ENCODE peak calls at places on chromosomes 5 and 9, in six cellular contexts. E, J, L, U, V and G are unnamed samples.

GRCh38 chr5:37448941-37449340 is 69.8 kb downstream of the WDR70 start:
- DNase-seq in E (no peak), J (peak), L (no peak), U (no peak), V (no peak), G (no peak)

GRCh38 chr9:469672-470040 is 255.0 kb downstream of the DOCK8 start:
- DNase-seq in E (peak), J (no peak), L (no peak), U (peak), V (no peak), G (peak)

GRCh38 chr5:154601014-154601413 is 123.0 kb upstream of the HAND1 start:
- DNase-seq in E (no peak), J (no peak), L (no peak), U (no peak), V (no peak), G (no peak)

GRCh38 chr9:97938081-97938644 is at the start of gene HEMGN:
- DNase-seq in E (no peak), J (no peak), L (peak), U (no peak), V (no peak), G (no peak)

GRCh38 chr5:125075567-125075966 is 329.1 kb upstream of the ZNF608 start:
- DNase-seq in E (no peak), J (no peak), L (no peak), U (no peak), V (no peak), G (no peak)

GRCh38 chr5:146284016-146284415 is 54.6 kb upstream of the POU4F3 start:
- DNase-seq in E (no peak), J (no peak), L (no peak), U (no peak), V (no peak), G (no peak)

GRCh38 chr9:130997925-130998595 is 10.9 kb upstream of the LAMC3 start:
- DNase-seq in E (peak), J (peak), L (peak), U (peak), V (no peak), G (peak)

GRCh38 chr9:8558176-8558575 is 758.6 kb upstream of the DMAC1 start:
- DNase-seq in E (no peak), J (peak), L (no peak), U (no peak), V (no peak), G (no peak)

GRCh38 chr5:107893642-107894041 is 222.9 kb upstream of the EFNA5 start:
- DNase-seq in E (no peak), J (peak), L (no peak), U (peak), V (no peak), G (no peak)

GRCh38 chr5:15106530-15107283 is 235.1 kb upstream of the ANKH start:
- DNase-seq in E (no peak), J (no peak), L (no peak), U (no peak), V (no peak), G (no peak)

GRCh38 chr9:84947412-84947972 is 278.0 kb downstream of the NTRK2 start:
- DNase-seq in E (no peak), J (no peak), L (no peak), U (no peak), V (no peak), G (no peak)

GRCh38 chr9:107740088-107740980 is 250.8 kb upstream of the KLF4 start:
- DNase-seq in E (no peak), J (peak), L (no peak), U (no peak), V (no peak), G (no peak)

GRCh38 chr9:102069969-102070368 is 331.5 kb upstream of the GRIN3A start:
- DNase-seq in E (no peak), J (peak), L (no peak), U (no peak), V (no peak), G (no peak)

GRCh38 chr5:78649220-78649700 is 688 bp upstream of the LHFPL2 start:
- DNase-seq in E (peak), J (peak), L (no peak), U (no peak), V (no peak), G (no peak)

GRCh38 chr5:179185256-179186091 is 125.3 kb downstream of the ZNF354C start:
- DNase-seq in E (no peak), J (no peak), L (no peak), U (no peak), V (peak), G (no peak)

GRCh38 chr9:22683393-22684075 is 236.9 kb downstream of the DMRTA1 start:
- DNase-seq in E (no peak), J (no peak), L (no peak), U (no peak), V (no peak), G (no peak)

GRCh38 chr5:132421442-132421841 is 51.9 kb downstream of the SLC22A5 start:
- DNase-seq in E (no peak), J (no peak), L (no peak), U (no peak), V (no peak), G (no peak)

GRCh38 chr5:131977212-131977604 is 31.7 kb upstream of the MEIKIN start:
- DNase-seq in E (no peak), J (no peak), L (no peak), U (no peak), V (no peak), G (no peak)

GRCh38 chr9:83312543-83312942 is 225.7 kb downstream of the FRMD3 start:
- DNase-seq in E (no peak), J (no peak), L (no peak), U (no peak), V (no peak), G (no peak)

GRCh38 chr9:134418354-134418753 is 92.1 kb downstream of the RXRA start:
- DNase-seq in E (no peak), J (no peak), L (no peak), U (no peak), V (no peak), G (no peak)

GRCh38 chr9:127693697-127694096 is 13.1 kb upstream of the CFAP157 start:
- DNase-seq in E (no peak), J (no peak), L (no peak), U (no peak), V (no peak), G (no peak)

GRCh38 chr9:14616188-14616982 is 76.8 kb downstream of the ZDHHC21 start:
- DNase-seq in E (no peak), J (peak), L (no peak), U (peak), V (no peak), G (no peak)

GRCh38 chr5:140251527-140251973 is 51.4 kb downstream of the PFDN1 start:
- DNase-seq in E (no peak), J (peak), L (peak), U (peak), V (no peak), G (no peak)

GRCh38 chr9:91750343-91750742 is 199.7 kb downstream of the ROR2 start:
- DNase-seq in E (no peak), J (no peak), L (no peak), U (no peak), V (no peak), G (no peak)

GRCh38 chr5:140293091-140293996 is 9.6 kb downstream of the PFDN1 start:
- DNase-seq in E (no peak), J (peak), L (no peak), U (no peak), V (no peak), G (no peak)

GRCh38 chr5:54533541-54534179 is 16.1 kb downstream of the SNX18 start:
- DNase-seq in E (no peak), J (peak), L (no peak), U (no peak), V (no peak), G (no peak)

GRCh38 chr9:76761448-76761847 is 2.8 kb upstream of the PCA3 start:
- DNase-seq in E (no peak), J (peak), L (no peak), U (no peak), V (no peak), G (no peak)

GRCh38 chr5:150710165-150710564 is 9.3 kb upstream of the RBM22 start:
- DNase-seq in E (no peak), J (peak), L (no peak), U (no peak), V (no peak), G (no peak)

GRCh38 chr5:1183424-1184162 is 17.8 kb upstream of the SLC6A19 start:
- DNase-seq in E (no peak), J (no peak), L (no peak), U (no peak), V (peak), G (no peak)

GRCh38 chr5:177557041-177557647 is 2.8 kb upstream of the FAM193B start:
- DNase-seq in E (no peak), J (no peak), L (no peak), U (peak), V (no peak), G (no peak)

GRCh38 chr9:96758845-96759673 is 18.8 kb downstream of the ZNF510 start:
- DNase-seq in E (no peak), J (peak), L (no peak), U (no peak), V (no peak), G (no peak)

GRCh38 chr9:114172981-114173833 is 17.9 kb downstream of the COL27A1 start:
- DNase-seq in E (no peak), J (peak), L (no peak), U (no peak), V (peak), G (no peak)

GRCh38 chr9:1530681-1531080 is 480.5 kb downstream of the DMRT2 start:
- DNase-seq in E (no peak), J (no peak), L (no peak), U (no peak), V (no peak), G (no peak)

GRCh38 chr9:92668746-92669526 is 995 bp downstream of the IPPK start:
- DNase-seq in E (peak), J (peak), L (peak), U (peak), V (no peak), G (no peak)

GRCh38 chr9:83059417-83059816 is 3.5 kb downstream of the RASEF start:
- DNase-seq in E (no peak), J (no peak), L (no peak), U (no peak), V (no peak), G (no peak)

GRCh38 chr5:39058178-39058577 is 16.0 kb downstream of the RICTOR start:
- DNase-seq in E (no peak), J (no peak), L (no peak), U (no peak), V (no peak), G (peak)

GRCh38 chr5:94240616-94241287 is 377.7 kb downstream of the KIAA0825 start:
- DNase-seq in E (no peak), J (peak), L (no peak), U (no peak), V (no peak), G (no peak)

GRCh38 chr9:9790216-9790872 is 822.5 kb downstream of the PTPRD start:
- DNase-seq in E (peak), J (peak), L (peak), U (peak), V (no peak), G (peak)
- TF ChIP-seq CTCF in E (peak), J (peak), L (peak), U (peak), V (peak), G (peak)

DNA sequence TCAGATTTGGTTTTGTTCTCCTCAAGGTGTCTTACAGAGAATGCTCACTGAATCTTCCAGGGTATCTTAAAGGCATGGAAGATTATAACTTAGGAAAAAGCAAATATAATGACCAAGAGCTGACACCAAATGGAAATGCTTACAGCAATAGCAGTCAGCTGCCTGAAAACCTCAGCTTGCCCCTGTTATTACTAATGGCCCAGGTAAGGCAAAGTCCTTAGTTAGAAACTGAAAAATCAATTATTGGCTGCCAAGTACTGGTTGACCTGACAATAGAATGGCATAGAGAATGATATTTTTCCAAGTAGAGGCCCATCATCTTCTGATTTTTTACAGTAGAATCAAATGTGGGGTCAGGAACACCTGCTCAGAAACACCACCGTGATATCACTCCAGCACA is 84.6 kb downstream of the SEMA5A start:
- DNase-seq in E (no peak), J (no peak), L (no peak), U (no peak), V (no peak), G (no peak)
- TF ChIP-seq CTCF in E (no peak), J (no peak), L (no peak), U (no peak), V (no peak), G (no peak)

GRCh38 chr5:137751869-137752491 is 2.2 kb downstream of the HNRNPA0 start:
- DNase-seq in E (no peak), J (peak), L (no peak), U (peak), V (no peak), G (no peak)
- TF ChIP-seq CTCF in E (peak), J (peak), L (peak), U (peak), V (peak), G (peak)

DNA sequence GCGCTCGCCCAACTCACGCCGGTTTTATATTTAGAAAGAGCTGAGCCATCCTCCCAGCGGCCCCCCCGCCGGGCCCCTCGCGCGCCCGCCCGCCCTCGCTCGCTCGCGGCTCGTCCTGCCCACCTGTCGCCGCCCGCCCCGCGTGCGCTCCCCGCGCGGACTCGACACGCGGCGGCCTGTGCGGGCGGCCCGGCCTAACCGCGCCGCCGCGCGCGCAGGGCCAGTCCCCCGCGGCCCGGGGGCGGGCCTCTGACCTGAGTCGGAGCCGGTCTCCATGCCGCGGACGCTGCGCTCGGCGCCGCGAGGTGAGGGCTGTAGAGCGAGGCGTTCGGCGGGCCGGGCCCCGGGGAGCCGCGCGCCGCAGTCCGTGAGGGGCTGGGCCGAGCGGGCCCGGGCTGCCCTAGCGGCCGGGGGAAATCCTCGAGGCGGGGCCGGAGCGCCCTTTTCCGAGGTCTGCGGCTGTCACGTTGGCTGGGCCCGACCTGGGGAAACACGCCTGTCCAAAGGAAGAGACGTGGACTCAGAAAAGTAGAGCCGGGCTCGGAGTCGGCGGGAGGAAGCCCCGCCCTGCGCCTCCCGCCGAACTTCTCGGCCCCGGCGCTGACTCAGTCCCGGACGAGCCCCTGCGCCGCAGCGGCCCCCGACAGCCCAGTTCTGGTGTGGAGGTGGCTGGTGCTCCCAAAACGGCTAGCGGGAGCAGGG is at the start of gene ECPAS:
- DNase-seq in E (peak), J (peak), L (no peak), U (peak), V (no peak), G (peak)
- TF ChIP-seq CTCF in E (no peak), J (no peak), L (no peak), U (no peak), V (peak), G (no peak)

GRCh38 chr9:89412951-89413350 is 85.0 kb downstream of the SEMA4D start:
- DNase-seq in E (no peak), J (no peak), L (no peak), U (no peak), V (no peak), G (no peak)

GRCh38 chr9:89411759-89412158 is 86.2 kb downstream of the SEMA4D start:
- DNase-seq in E (no peak), J (no peak), L (no peak), U (no peak), V (no peak), G (no peak)

GRCh38 chr9:89408628-89409101 is 89.2 kb downstream of the SEMA4D start:
- DNase-seq in E (no peak), J (no peak), L (peak), U (peak), V (no peak), G (no peak)

GRCh38 chr9:89410022-89410421 is 87.9 kb downstream of the SEMA4D start:
- DNase-seq in E (no peak), J (no peak), L (no peak), U (no peak), V (no peak), G (no peak)

GRCh38 chr9:89410709-89411111 is 87.2 kb downstream of the SEMA4D start:
- DNase-seq in E (no peak), J (no peak), L (no peak), U (no peak), V (no peak), G (peak)
- TF ChIP-seq CTCF in E (no peak), J (no peak), L (peak), U (no peak), V (no peak), G (peak)

GRCh38 chr9:120177121-120177520 is 402.8 kb downstream of the CDK5RAP2 start:
- DNase-seq in E (no peak), J (no peak), L (no peak), U (no peak), V (no peak), G (no peak)

GRCh38 chr9:120175031-120175430 is 404.9 kb downstream of the CDK5RAP2 start:
- DNase-seq in E (no peak), J (no peak), L (no peak), U (no peak), V (no peak), G (no peak)
- TF ChIP-seq CTCF in E (no peak), J (no peak), L (no peak), U (no peak), V (no peak), G (no peak)

DNA sequence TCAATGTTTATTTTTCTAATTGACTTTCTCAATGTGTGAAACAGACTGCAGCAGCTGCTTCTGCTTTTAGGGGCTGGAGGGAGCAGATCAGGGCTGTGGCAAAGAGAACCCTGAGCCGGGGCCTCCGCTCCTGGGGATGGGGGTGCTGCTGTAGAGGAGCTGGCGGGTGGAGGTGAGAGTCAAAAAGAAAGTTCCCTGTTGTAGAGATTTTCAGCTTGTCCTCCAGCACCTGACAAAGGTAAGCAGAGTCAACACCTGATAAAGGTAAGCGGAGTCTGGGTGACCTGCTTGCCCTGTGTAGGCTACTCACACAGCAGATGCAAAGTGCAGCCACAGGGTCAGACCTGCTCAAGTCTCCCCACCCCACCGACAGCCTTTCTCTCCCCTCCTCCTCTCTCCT is 252.4 kb upstream of the IRX1 start:
- DNase-seq in E (no peak), J (no peak), L (no peak), U (no peak), V (peak), G (no peak)
- TF ChIP-seq CTCF in E (no peak), J (no peak), L (no peak), U (no peak), V (no peak), G (no peak)